ENCODE peak calls at places on chromosomes 7 and 10, in five cellular contexts. A is A549, F is SK-N-SH, N is GM12878, R is K562. O is an unnamed sample.

GRCh38 chr10:131113165-131113564 is 198.4 kb downstream of the TCERG1L start:
- DNase-seq in F (no peak), A (no peak), N (no peak), R (no peak), O (no peak)

GRCh38 chr7:137992738-137993394 is 9.0 kb downstream of the CREB3L2 start:
- DNase-seq in R (peak; percentile 33), A (no peak), N (no peak), F (no peak), O (peak; percentile 97)

GRCh38 chr10:72661436-72661835 is 30.5 kb upstream of the MCU start:
- DNase-seq in R (no peak), A (no peak), F (no peak), N (no peak), O (no peak)

GRCh38 chr7:155351120-155351870 is 53.6 kb downstream of the INSIG1 start:
- DNase-seq in A (no peak), R (no peak), F (no peak), N (no peak), O (no peak)

GRCh38 chr10:75638752-75639151 is 207.3 kb downstream of the LRMDA start:
- DNase-seq in A (no peak), F (no peak), R (no peak), N (no peak), O (no peak)

GRCh38 chr10:53597835-53598251 is 825.3 kb upstream of the MBL2 start:
- DNase-seq in F (no peak), A (no peak), N (no peak), R (no peak), O (no peak)

GRCh38 chr7:28020302-28020940 is 160.2 kb downstream of the JAZF1 start:
- DNase-seq in F (peak; percentile 84), N (peak; percentile 43), R (peak; percentile 76), A (peak; percentile 86), O (peak; percentile 77)

GRCh38 chr10:106169241-106169640 is 995.3 kb downstream of the SORCS1 start:
- DNase-seq in N (no peak), R (no peak), A (no peak), F (no peak), O (no peak)

GRCh38 chr10:79328737-79329504 is 18.3 kb upstream of the PPIF start:
- DNase-seq in A (peak; percentile 41), R (no peak), F (no peak), N (no peak), O (peak; percentile 70)

GRCh38 chr10:77268721-77269120 is 368.9 kb downstream of the KCNMA1 start:
- DNase-seq in R (no peak), F (no peak), A (no peak), N (no peak), O (no peak)

GRCh38 chr10:121437596-121437995 is 160.6 kb downstream of the FGFR2 start:
- DNase-seq in A (no peak), R (no peak), N (no peak), F (peak; percentile 54), O (no peak)

GRCh38 chr10:98265403-98266378 is 2.3 kb downstream of the LOXL4 start:
- DNase-seq in N (no peak), F (no peak), R (no peak), A (no peak), O (no peak)

GRCh38 chr7:34011017-34011680 is 105.8 kb downstream of the BMPER start:
- DNase-seq in N (no peak), A (no peak), F (no peak), R (no peak), O (peak; percentile 48)

GRCh38 chr7:24354456-24354855 is 70.5 kb downstream of the NPY start:
- DNase-seq in R (no peak), F (no peak), N (no peak), A (no peak), O (no peak)

GRCh38 chr10:101385866-101386658 is 32.1 kb downstream of the BTRC start:
- DNase-seq in N (no peak), R (no peak), F (no peak), A (no peak), O (no peak)

GRCh38 chr7:155284496-155285274 is 13.0 kb upstream of the INSIG1 start:
- DNase-seq in N (no peak), R (no peak), A (no peak), F (no peak), O (no peak)

GRCh38 chr7:53350241-53350640 is 314.8 kb downstream of the POM121L12 start:
- DNase-seq in F (peak; percentile 38), A (no peak), R (peak; percentile 9), N (no peak), O (no peak)

GRCh38 chr7:2962860-2963259 is 80.8 kb downstream of the CARD11 start:
- DNase-seq in N (no peak), R (no peak), F (no peak), A (no peak), O (no peak)

GRCh38 chr7:22601812-22602568 is 102.0 kb upstream of the STEAP1B start:
- DNase-seq in R (no peak), A (no peak), F (no peak), N (no peak), O (peak; percentile 85)

GRCh38 chr7:46127805-46128204 is 206.7 kb upstream of the IGFBP3 start:
- DNase-seq in N (no peak), R (no peak), F (no peak), A (no peak), O (no peak)

GRCh38 chr10:77456414-77456813 is 181.2 kb downstream of the KCNMA1 start:
- DNase-seq in A (no peak), F (peak; percentile 49), N (no peak), R (no peak), O (peak; percentile 7)

GRCh38 chr7:27917119-27917518 is 177.2 kb downstream of the TAX1BP1 start:
- DNase-seq in A (no peak), N (no peak), F (no peak), R (no peak), O (no peak)

GRCh38 chr7:12947465-12947864 is 260.0 kb downstream of the ARL4A start:
- DNase-seq in R (no peak), F (no peak), N (no peak), A (no peak), O (no peak)

GRCh38 chr7:738723-739454 is 11.8 kb upstream of the PRKAR1B start:
- DNase-seq in R (no peak), N (no peak), F (no peak), A (no peak), O (no peak)

DNA sequence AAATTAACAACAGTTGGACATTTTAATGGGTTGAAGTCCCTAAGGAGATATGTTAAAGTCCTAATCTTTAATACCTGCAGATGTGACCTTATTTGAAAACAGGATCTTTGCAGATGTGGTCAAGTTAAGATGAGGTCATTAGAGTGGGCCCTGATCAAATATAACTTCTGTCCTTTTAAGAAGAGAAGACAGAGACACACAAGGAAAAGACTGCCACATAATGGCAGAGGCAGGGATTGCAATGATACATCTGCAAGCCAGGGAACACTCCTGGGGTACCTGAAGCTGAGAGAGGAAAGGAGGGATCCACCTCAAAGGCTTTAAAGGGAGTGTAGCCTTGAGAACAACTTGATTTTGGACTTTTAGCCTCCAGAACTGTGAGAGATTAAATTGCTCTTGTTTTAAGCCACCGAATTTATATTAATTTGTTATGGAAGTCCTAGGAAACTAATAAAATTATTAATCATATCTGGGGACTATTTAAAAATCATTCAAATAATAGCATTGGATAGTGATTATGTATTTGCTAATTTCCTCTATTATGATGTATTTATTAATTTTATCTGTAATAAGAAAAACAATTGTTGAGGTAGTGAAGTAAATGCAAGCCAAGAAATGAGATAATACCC is 700.0 kb upstream of the PCDH15 start:
- DNase-seq in R (no peak), F (peak; percentile 3), N (no peak), A (no peak), O (no peak)
- TF ChIP-seq USF2 in R (no peak), F (no peak), N (no peak), A (no peak), O (no peak)

GRCh38 chr10:49734676-49735075 is 27.4 kb downstream of the OGDHL start:
- DNase-seq in N (no peak), F (no peak), A (no peak), R (no peak), O (no peak)
- H3K27ac ChIP-seq in N (no peak overlapping the region), F (no peak overlapping the region), A (no peak overlapping the region), R (no peak overlapping the region), O (no peak overlapping the region)

GRCh38 chr10:90788987-90789386 is 68.9 kb downstream of the HTR7 start:
- DNase-seq in R (no peak), N (peak; percentile 42), F (no peak), A (no peak), O (no peak)

GRCh38 chr10:90785782-90786181 is 72.1 kb downstream of the HTR7 start:
- DNase-seq in R (no peak), N (no peak), F (no peak), A (no peak), O (no peak)

GRCh38 chr10:90787376-90787775 is 70.5 kb downstream of the HTR7 start:
- DNase-seq in R (no peak), A (no peak), F (no peak), N (no peak), O (no peak)

GRCh38 chr10:90787906-90788491 is 69.8 kb downstream of the HTR7 start:
- DNase-seq in R (peak; percentile 9), A (peak; percentile 22), F (peak; percentile 36), N (no peak), O (peak; percentile 30)
- TF ChIP-seq USF2 in R (no peak), A (no peak), F (no peak), N (no peak), O (no peak)

DNA sequence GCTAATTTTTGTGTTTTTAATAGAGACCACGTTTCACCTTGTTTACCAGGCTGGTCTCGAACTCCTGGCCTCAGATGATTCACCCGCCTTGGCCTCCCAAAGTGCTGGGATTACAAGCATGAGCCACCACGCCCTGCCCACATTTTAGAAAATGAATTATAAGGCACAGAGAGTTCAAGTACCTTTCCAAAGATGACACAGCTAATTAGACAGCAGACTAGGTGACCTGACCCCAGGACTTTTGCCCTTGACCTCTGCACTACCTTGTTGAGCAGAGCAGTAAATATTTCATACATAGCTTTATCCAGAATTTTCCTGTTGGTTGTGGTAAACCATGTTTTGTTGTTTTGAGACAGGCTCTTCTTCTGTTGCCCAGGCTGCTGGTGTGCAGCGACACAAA is 131.3 kb upstream of the KCTD7 start:
- DNase-seq in F (no peak), R (no peak), A (no peak), N (no peak), O (no peak)
- H3K27ac ChIP-seq in F (no peak overlapping the region), R (no peak overlapping the region), A (no peak overlapping the region), N (no peak overlapping the region), O (no peak overlapping the region)

DNA sequence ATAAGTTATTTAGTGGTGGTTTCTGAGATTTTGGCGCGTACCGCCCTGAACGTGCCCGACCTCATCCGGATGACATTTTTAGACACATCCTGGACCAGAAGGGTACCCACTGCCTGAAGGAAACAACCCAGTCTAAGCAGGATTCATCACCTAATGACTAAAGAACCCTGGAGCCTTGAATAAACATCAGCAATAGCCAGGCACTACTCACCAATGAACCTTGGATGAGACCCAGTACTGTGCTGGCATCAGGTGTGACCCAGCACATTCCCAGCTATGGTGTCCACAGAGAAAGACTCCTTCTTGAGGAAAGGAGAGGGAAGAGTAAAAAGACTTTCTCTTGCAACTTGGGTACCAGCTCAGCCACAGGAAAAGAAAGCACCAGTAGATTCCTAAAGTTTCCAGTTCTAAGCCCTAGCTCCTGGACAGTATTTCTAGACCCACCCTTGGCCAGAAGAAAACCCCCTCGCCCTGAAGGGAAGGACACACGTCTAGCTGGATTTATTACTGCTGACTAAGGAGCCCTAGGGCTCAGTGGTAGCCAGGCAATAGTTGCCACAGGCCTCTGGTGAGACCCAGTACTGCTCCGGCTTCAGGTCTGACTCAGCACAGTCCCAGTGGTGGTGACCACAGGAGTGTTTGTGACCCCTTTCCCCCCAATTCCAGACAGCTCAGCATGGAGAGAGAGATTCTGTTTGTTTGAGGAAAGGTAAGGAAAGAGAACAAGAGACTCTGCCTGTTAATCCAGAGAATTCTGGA is 32.5 kb downstream of the ZNF277 start:
- DNase-seq in R (no peak), N (no peak), F (no peak), A (peak; percentile 6), O (peak; percentile 41)
- TF ChIP-seq USF2 in R (no peak), N (no peak), F (no peak), A (no peak), O (no peak)

O was measured in IMR-90.